ENCODE peak calls at places on chromosome 17, in eight cellular contexts. Z, F, D, G, E, P, Q and J are unnamed samples.

GRCh38 chr17:69367298-69367697 is 40.4 kb upstream of the ABCA5 start:
- DNase-seq in Z (no peak), F (no peak), D (no peak), G (peak), E (no peak), P (no peak), Q (no peak), J (no peak)

GRCh38 chr17:73165616-73166404 is 1.0 kb downstream of the SSTR2 start:
- DNase-seq in Z (no peak), F (no peak), D (no peak), G (no peak), E (no peak), P (peak), Q (no peak), J (no peak)

GRCh38 chr17:38430316-38430715 is 2.1 kb downstream of the ARHGAP23 start:
- DNase-seq in Z (peak), F (no peak), D (no peak), G (peak), E (no peak), P (peak), Q (no peak), J (no peak)

GRCh38 chr17:9982159-9982558 is 77.1 kb upstream of the RCVRN start:
- DNase-seq in Z (no peak), F (no peak), D (no peak), G (no peak), E (no peak), P (no peak), Q (no peak), J (no peak)

GRCh38 chr17:59607061-59607460 is 12.6 kb upstream of the CLTC start:
- DNase-seq in Z (no peak), F (no peak), D (no peak), G (no peak), E (no peak), P (no peak), Q (no peak), J (no peak)

GRCh38 chr17:28901866-28902818 is 737 bp downstream of the DHRS13 start:
- DNase-seq in Z (no peak), F (no peak), D (peak), G (peak), E (peak), P (peak), Q (no peak), J (no peak)

GRCh38 chr17:14756469-14756868 is 455.6 kb downstream of the HS3ST3B1 start:
- DNase-seq in Z (no peak), F (no peak), D (no peak), G (no peak), E (no peak), P (peak), Q (no peak), J (no peak)

GRCh38 chr17:37259030-37259735 is 116.6 kb upstream of the C17orf78 start:
- DNase-seq in Z (peak), F (no peak), D (no peak), G (no peak), E (no peak), P (peak), Q (no peak), J (no peak)

GRCh38 chr17:1351275-1351674 is 48.7 kb downstream of the YWHAE start:
- DNase-seq in Z (no peak), F (no peak), D (no peak), G (no peak), E (no peak), P (no peak), Q (no peak), J (no peak)

GRCh38 chr17:18158022-18158600 is 25.5 kb upstream of the ALKBH5 start:
- DNase-seq in Z (peak), F (no peak), D (peak), G (peak), E (peak), P (peak), Q (peak), J (peak)

GRCh38 chr17:49992933-49993422 is 2.0 kb downstream of the DLX3 start:
- DNase-seq in Z (no peak), F (no peak), D (no peak), G (no peak), E (no peak), P (no peak), Q (no peak), J (no peak)

GRCh38 chr17:14014647-14015046 is 54.7 kb upstream of the COX10 start:
- DNase-seq in Z (peak), F (no peak), D (no peak), G (peak), E (no peak), P (no peak), Q (no peak), J (no peak)

GRCh38 chr17:57911834-57912673 is 43.2 kb downstream of the CUEDC1 start:
- DNase-seq in Z (no peak), F (peak), D (no peak), G (peak), E (no peak), P (no peak), Q (peak), J (peak)

GRCh38 chr17:79658811-79659207 is 48.0 kb upstream of the RBFOX3 start:
- DNase-seq in Z (peak), F (peak), D (no peak), G (peak), E (no peak), P (peak), Q (no peak), J (no peak)

GRCh38 chr17:16349461-16349860 is 3.8 kb downstream of the CENPV start:
- DNase-seq in Z (no peak), F (no peak), D (no peak), G (no peak), E (no peak), P (no peak), Q (no peak), J (no peak)

GRCh38 chr17:49748223-49748622 is 15.7 kb downstream of the FAM117A start:
- DNase-seq in Z (no peak), F (no peak), D (peak), G (no peak), E (no peak), P (no peak), Q (no peak), J (no peak)

GRCh38 chr17:28145348-28145747 is 102.9 kb downstream of the NLK start:
- DNase-seq in Z (peak), F (no peak), D (no peak), G (peak), E (no peak), P (peak), Q (no peak), J (no peak)

GRCh38 chr17:7440823-7441174 is 1.5 kb downstream of the FGF11 start:
- DNase-seq in Z (no peak), F (no peak), D (peak), G (peak), E (no peak), P (peak), Q (no peak), J (peak)

GRCh38 chr17:43211123-43211479 is 574 bp upstream of the TMEM106A start:
- DNase-seq in Z (no peak), F (no peak), D (no peak), G (no peak), E (no peak), P (no peak), Q (no peak), J (no peak)

GRCh38 chr17:15914400-15915165 is 30.3 kb upstream of the ADORA2B start:
- DNase-seq in Z (peak), F (no peak), D (no peak), G (peak), E (no peak), P (peak), Q (no peak), J (no peak)